ENCODE peak calls at places on chromosomes 12 and 14, in eight cellular contexts. S is BE2C, P is thoracic aorta, Y is foreskin fibroblast, J is coronary artery, D is AG09309, Q is thyroid gland, L is left lung. H is an unnamed sample.

GRCh38 chr14:57182760-57183503 is 85.8 kb downstream of the EXOC5 start:
- DNase-seq in S (peak), D (no peak), L (no peak), J (no peak), Y (no peak), Q (peak), P (no peak), H (no peak)

GRCh38 chr12:64107776-64108175 is 114.3 kb downstream of the KICS2 start:
- DNase-seq in S (no peak), D (no peak), J (no peak), Y (no peak), L (no peak), P (no peak), Q (no peak), H (no peak)

GRCh38 chr14:76947078-76947837 is 81.2 kb downstream of the IRF2BPL start:
- DNase-seq in D (peak), L (peak), P (peak), J (peak), Q (peak), S (peak), Y (peak), H (peak)

GRCh38 chr12:112133418-112133817 is 8.1 kb downstream of the TRAFD1 start:
- DNase-seq in Y (no peak), D (no peak), P (no peak), L (no peak), Q (no peak), J (no peak), S (no peak), H (no peak)

GRCh38 chr12:57224973-57225679 is 4.4 kb upstream of the SHMT2 start:
- DNase-seq in Y (no peak), S (peak), L (no peak), Q (peak), P (no peak), D (no peak), J (no peak), H (peak)

GRCh38 chr12:132921685-132922084 is 34.3 kb upstream of the CHFR start:
- DNase-seq in D (no peak), S (peak), P (no peak), J (no peak), Q (no peak), L (no peak), Y (no peak), H (no peak)

GRCh38 chr12:127170271-127171180 is 1096.4 kb upstream of the TMEM132C start:
- DNase-seq in Q (no peak), D (no peak), J (peak), P (no peak), Y (peak), S (no peak), L (no peak), H (no peak)

GRCh38 chr14:44979273-44979672 is 17.3 kb downstream of the TOGARAM1 start:
- DNase-seq in D (no peak), Y (no peak), L (no peak), J (no peak), S (no peak), Q (no peak), P (no peak), H (no peak)

GRCh38 chr12:48601013-48601756 is 31.3 kb upstream of the LALBA start:
- DNase-seq in S (no peak), L (no peak), Y (peak), D (no peak), Q (no peak), P (no peak), J (no peak), H (no peak)

GRCh38 chr12:64633940-64634337 is 23.6 kb downstream of the RASSF3 start:
- DNase-seq in Q (peak), L (peak), Y (peak), D (no peak), P (no peak), J (no peak), S (peak), H (peak)

GRCh38 chr12:26726956-26727355 is 106.0 kb downstream of the ITPR2 start:
- DNase-seq in D (no peak), J (no peak), L (no peak), P (no peak), Q (no peak), Y (no peak), S (no peak), H (no peak)

GRCh38 chr12:117607778-117608177 is 246.4 kb upstream of the NOS1 start:
- DNase-seq in L (no peak), Y (no peak), Q (no peak), J (no peak), D (no peak), P (no peak), S (no peak), H (no peak)

GRCh38 chr12:18898469-18898868 is 160.6 kb downstream of the CAPZA3 start:
- DNase-seq in L (no peak), D (no peak), S (no peak), P (no peak), J (no peak), Q (no peak), Y (peak), H (no peak)

GRCh38 chr12:113965951-113966797 is at the start of gene RBM19:
- DNase-seq in D (peak), Q (peak), S (peak), Y (peak), P (peak), J (peak), L (peak), H (peak)

GRCh38 chr14:71932229-71932951 is at the start of gene RGS6:
- DNase-seq in Q (peak), P (no peak), L (peak), S (peak), D (no peak), Y (peak), J (no peak), H (peak)

GRCh38 chr12:81835783-81836182 is 76.6 kb upstream of the PPFIA2 start:
- DNase-seq in L (no peak), Q (no peak), D (no peak), J (no peak), P (no peak), Y (no peak), S (no peak), H (no peak)

GRCh38 chr14:85247071-85247470 is 282.9 kb upstream of the FLRT2 start:
- DNase-seq in P (no peak), D (no peak), L (no peak), S (no peak), Y (no peak), J (no peak), Q (no peak), H (no peak)

GRCh38 chr12:109150124-109150640 is 33.8 kb downstream of the ACACB start:
- DNase-seq in Y (no peak), J (no peak), S (no peak), D (no peak), L (no peak), P (no peak), Q (no peak), H (no peak)

GRCh38 chr14:104370256-104370870 is 209.2 kb upstream of the C14orf180 start:
- DNase-seq in D (no peak), P (no peak), J (no peak), S (peak), Y (no peak), L (no peak), Q (peak), H (no peak)

GRCh38 chr14:105532735-105533141 is 6.4 kb downstream of the TMEM121 start:
- DNase-seq in Y (no peak), J (no peak), D (no peak), L (no peak), P (no peak), S (peak), Q (no peak), H (no peak)

GRCh38 chr14:77612011-77612620 is 4.3 kb downstream of the SPTLC2 start:
- DNase-seq in Q (no peak), D (peak), J (no peak), L (no peak), Y (no peak), P (no peak), S (no peak), H (no peak)

GRCh38 chr12:53726342-53726741 is 910 bp downstream of the CALCOCO1 start:
- DNase-seq in P (no peak), S (no peak), J (no peak), D (no peak), L (no peak), Y (no peak), Q (no peak), H (no peak)

GRCh38 chr12:127241056-127241830 is 1025.7 kb upstream of the TMEM132C start:
- DNase-seq in S (no peak), J (no peak), Y (no peak), D (no peak), Q (peak), L (no peak), P (no peak), H (no peak)

GRCh38 chr12:13952096-13952495 is 29.3 kb downstream of the GRIN2B start:
- DNase-seq in Y (no peak), P (no peak), S (no peak), Q (no peak), D (no peak), J (no peak), L (no peak), H (no peak)

GRCh38 chr12:89906824-89907223 is 198.2 kb upstream of the ATP2B1 start:
- DNase-seq in L (no peak), S (peak), D (no peak), J (no peak), P (no peak), Q (no peak), Y (no peak), H (no peak)

GRCh38 chr12:8941691-8942478 is 7.6 kb downstream of the M6PR start:
- DNase-seq in S (no peak), D (no peak), L (no peak), J (no peak), Y (no peak), P (no peak), Q (no peak), H (no peak)

GRCh38 chr14:68214431-68214830 is 394.9 kb downstream of the RAD51B start:
- DNase-seq in Q (no peak), L (no peak), Y (no peak), P (no peak), D (no peak), S (no peak), J (no peak), H (no peak)

GRCh38 chr12:14367097-14367661 is 1.7 kb downstream of the ATF7IP start:
- DNase-seq in Y (no peak), P (no peak), L (no peak), Q (no peak), D (no peak), J (no peak), S (no peak), H (no peak)

GRCh38 chr14:101120636-101121398 is 217.3 kb upstream of the RTL1 start:
- DNase-seq in L (peak), Y (no peak), P (no peak), S (no peak), J (peak), D (no peak), Q (peak), H (peak)

GRCh38 chr14:104317500-104317805 is 179.1 kb downstream of the KIF26A start:
- DNase-seq in Q (peak), Y (no peak), J (peak), D (no peak), P (no peak), S (no peak), L (no peak), H (no peak)

GRCh38 chr12:26680724-26681455 is 152.1 kb downstream of the ITPR2 start:
- DNase-seq in L (no peak), D (no peak), Q (no peak), J (no peak), S (no peak), P (no peak), Y (peak), H (no peak)

GRCh38 chr12:6224550-6224949 is 24.4 kb downstream of the CD9 start:
- DNase-seq in P (peak), L (no peak), D (no peak), Y (no peak), J (peak), S (peak), Q (no peak), H (no peak)

GRCh38 chr14:55073856-55074255 is 22.4 kb downstream of the MAPK1IP1L start:
- DNase-seq in J (no peak), S (no peak), Y (no peak), Q (no peak), P (no peak), D (peak), L (no peak), H (no peak)

GRCh38 chr12:92530706-92531105 is 172.1 kb upstream of the PLEKHG7 start:
- DNase-seq in P (no peak), S (no peak), L (no peak), Q (no peak), Y (no peak), J (no peak), D (no peak), H (no peak)

GRCh38 chr12:92529944-92530343 is 172.8 kb upstream of the PLEKHG7 start:
- DNase-seq in Q (no peak), Y (no peak), S (no peak), L (no peak), P (no peak), D (no peak), J (no peak), H (no peak)

GRCh38 chr12:92528097-92528496 is 174.7 kb upstream of the PLEKHG7 start:
- DNase-seq in D (no peak), L (no peak), S (no peak), J (no peak), P (no peak), Q (no peak), Y (no peak), H (no peak)

GRCh38 chr12:92524489-92524888 is 178.3 kb upstream of the PLEKHG7 start:
- DNase-seq in S (no peak), L (no peak), J (no peak), D (no peak), Y (no peak), P (no peak), Q (no peak), H (no peak)

DNA sequence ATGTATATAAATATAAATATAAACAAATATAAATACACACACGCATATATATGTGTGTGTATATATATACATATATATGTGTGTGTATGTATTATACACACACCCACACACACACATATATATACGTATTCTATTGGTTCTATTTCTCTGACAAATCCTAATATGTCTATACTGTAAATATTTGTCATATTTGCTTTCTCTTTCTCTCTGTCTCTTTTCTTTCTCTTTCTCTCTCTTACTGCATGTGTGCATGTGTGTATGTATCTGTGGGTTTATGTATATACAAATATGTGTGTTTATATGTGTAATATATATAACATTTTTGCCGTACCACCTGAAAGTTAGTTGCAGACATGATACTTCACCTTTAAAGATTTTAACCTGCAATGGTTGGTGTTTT is 174.2 kb upstream of the PLEKHG7 start:
- DNase-seq in S (no peak), D (no peak), L (no peak), J (no peak), Y (no peak), P (no peak), Q (no peak), H (no peak)
- TF ChIP-seq CTCF in S (no peak), D (no peak), L (no peak), J (no peak), Y (no peak), P (no peak), Q (no peak), H (no peak)

GRCh38 chr14:52333823-52334657 is 19.9 kb downstream of the PTGER2 start:
- DNase-seq in S (peak), P (no peak), D (no peak), L (no peak), Q (no peak), J (no peak), Y (no peak), H (no peak)

GRCh38 chr14:52328286-52328685 is 14.2 kb downstream of the PTGER2 start:
- DNase-seq in S (no peak), Y (peak), P (no peak), D (no peak), L (no peak), J (no peak), Q (no peak), H (no peak)

GRCh38 chr14:52332269-52332668 is 18.2 kb downstream of the PTGER2 start:
- DNase-seq in S (no peak), J (no peak), Q (no peak), Y (no peak), L (no peak), P (no peak), D (no peak), H (no peak)

GRCh38 chr14:52329678-52330376 is 15.7 kb downstream of the PTGER2 start:
- DNase-seq in D (no peak), Y (no peak), J (no peak), L (no peak), S (no peak), Q (no peak), P (no peak), H (no peak)

GRCh38 chr14:52333108-52333507 is 19.0 kb downstream of the PTGER2 start:
- DNase-seq in D (no peak), J (no peak), Y (no peak), L (no peak), S (no peak), Q (no peak), P (no peak), H (no peak)
- H3K4me3 ChIP-seq in D (no peak), J (no peak), Y (no peak), L (no peak), S (no peak), Q (no peak), P (no peak), H (no peak)

DNA sequence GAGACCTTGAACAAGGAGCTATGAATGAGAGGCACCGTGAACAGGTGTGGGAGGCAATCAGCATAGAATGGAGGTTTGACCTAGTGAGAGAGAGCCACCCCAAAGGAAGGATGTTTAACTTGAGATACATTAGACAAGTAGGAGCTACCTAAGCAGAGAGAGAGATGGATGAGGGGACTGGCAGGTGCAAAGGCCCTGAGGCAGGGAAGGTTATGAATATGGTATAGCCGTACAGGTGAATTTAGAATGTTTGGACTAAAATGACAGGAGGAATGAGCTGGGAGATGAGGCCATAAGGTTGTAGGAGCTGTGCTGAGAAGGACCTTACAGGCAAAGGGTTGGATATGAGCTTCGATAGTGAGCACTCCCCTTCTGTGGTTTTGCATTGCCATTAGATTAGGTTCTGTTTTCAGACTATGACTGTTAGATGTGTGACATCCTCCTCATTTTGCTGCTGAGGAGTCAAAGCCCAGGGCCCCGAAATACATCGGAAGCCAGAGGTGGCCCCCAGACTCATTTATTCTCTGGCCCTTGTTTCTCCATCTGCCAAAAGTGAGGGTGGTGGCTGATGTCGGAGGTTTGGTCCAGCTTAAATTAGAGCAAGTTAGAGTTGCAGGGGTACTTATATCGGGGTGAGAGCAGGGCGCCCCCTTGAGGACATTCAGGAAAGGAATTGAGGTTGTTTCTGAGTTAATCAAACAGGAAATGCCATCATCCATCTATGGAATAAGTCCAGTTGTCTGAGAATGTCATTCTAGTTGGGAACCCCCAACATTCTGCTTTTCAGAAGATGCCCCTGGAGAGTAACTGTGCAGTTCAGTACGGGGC is 29.4 kb downstream of the SLC24A4 start:
- DNase-seq in L (no peak), Y (no peak), Q (no peak), J (no peak), P (no peak), S (peak), D (no peak), H (no peak)
- TF ChIP-seq CTCF in L (peak), Y (peak), Q (no peak), J (no peak), P (no peak), S (peak), D (peak), H (no peak)

GRCh38 chr12:123034865-123035264 is 54.4 kb downstream of the ARL6IP4 start:
- DNase-seq in S (peak), Y (peak), P (no peak), J (no peak), Q (no peak), L (no peak), D (peak), H (no peak)
- H3K4me3 ChIP-seq in S (no peak), Y (no peak), P (no peak), J (no peak), Q (no peak), L (no peak), D (no peak), H (no peak)

GRCh38 chr14:91835920-91836843 is 31.2 kb downstream of the TC2N start:
- DNase-seq in D (no peak), S (peak), L (peak), J (peak), Q (peak), Y (no peak), P (no peak), H (peak)
- TF ChIP-seq CTCF in D (no peak), S (no peak), L (no peak), J (no peak), Q (peak), Y (no peak), P (peak), H (no peak)

H was measured in left ventricle myocardium inferior.